ENCODE peak calls at places on chromosomes 1 and 21, in eight cellular contexts. One of them, this sample, is unnamed. For H3K9me2, the result is how much of the 10 kb centered on the place peaks cover.

GRCh38 chr1:182259229-182259872 is 132.2 kb downstream of the GLUL start:
- DNase-seq in hepatocyte: no peak
- DNase-seq in MM.1S: peak
- DNase-seq in GM23338: no peak
- DNase-seq in HCT116: no peak
- DNase-seq in SK-N-SH: no peak
- DNase-seq in OCI-LY7: no peak
- DNase-seq in PC-3: peak
- DNase-seq in this sample: peak

GRCh38 chr1:89971600-89971999 is 23.3 kb upstream of the ZNF326 start:
- DNase-seq in GM23338: no peak
- DNase-seq in hepatocyte: no peak
- DNase-seq in PC-3: peak
- DNase-seq in HCT116: no peak
- DNase-seq in OCI-LY7: no peak
- DNase-seq in SK-N-SH: no peak
- DNase-seq in MM.1S: no peak
- DNase-seq in this sample: no peak

GRCh38 chr1:10529096-10529495 is 54.3 kb downstream of the PEX14 start:
- DNase-seq in OCI-LY7: no peak
- DNase-seq in MM.1S: no peak
- DNase-seq in PC-3: no peak
- DNase-seq in SK-N-SH: no peak
- DNase-seq in GM23338: peak
- DNase-seq in hepatocyte: no peak
- DNase-seq in HCT116: no peak
- DNase-seq in this sample: no peak

GRCh38 chr1:114009393-114009792 is 30.1 kb downstream of the OLFML3 start:
- DNase-seq in OCI-LY7: no peak
- DNase-seq in HCT116: no peak
- DNase-seq in SK-N-SH: no peak
- DNase-seq in MM.1S: no peak
- DNase-seq in PC-3: peak
- DNase-seq in GM23338: no peak
- DNase-seq in hepatocyte: no peak
- DNase-seq in this sample: peak

GRCh38 chr1:8025671-8026144 is 401 bp downstream of the ERRFI1 start:
- DNase-seq in MM.1S: no peak
- DNase-seq in OCI-LY7: no peak
- DNase-seq in PC-3: no peak
- DNase-seq in HCT116: no peak
- DNase-seq in SK-N-SH: no peak
- DNase-seq in GM23338: no peak
- DNase-seq in hepatocyte: no peak
- DNase-seq in this sample: peak

GRCh38 chr1:79380078-79380477 is 373.5 kb upstream of the ADGRL4 start:
- DNase-seq in SK-N-SH: no peak
- DNase-seq in HCT116: no peak
- DNase-seq in MM.1S: no peak
- DNase-seq in OCI-LY7: no peak
- DNase-seq in PC-3: no peak
- DNase-seq in GM23338: peak
- DNase-seq in hepatocyte: no peak
- DNase-seq in this sample: no peak

GRCh38 chr1:14519976-14520375 is 78.5 kb upstream of the KAZN start:
- DNase-seq in SK-N-SH: no peak
- DNase-seq in MM.1S: no peak
- DNase-seq in OCI-LY7: no peak
- DNase-seq in HCT116: no peak
- DNase-seq in GM23338: no peak
- DNase-seq in hepatocyte: no peak
- DNase-seq in PC-3: peak
- DNase-seq in this sample: peak

GRCh38 chr21:46021398-46021797 is 39.8 kb downstream of the COL6A1 start:
- DNase-seq in OCI-LY7: no peak
- DNase-seq in hepatocyte: no peak
- DNase-seq in HCT116: no peak
- DNase-seq in MM.1S: no peak
- DNase-seq in SK-N-SH: no peak
- DNase-seq in GM23338: no peak
- DNase-seq in PC-3: no peak
- DNase-seq in this sample: no peak

GRCh38 chr1:171219751-171220385 is 28.4 kb upstream of the FMO1 start:
- DNase-seq in PC-3: peak
- DNase-seq in hepatocyte: no peak
- DNase-seq in MM.1S: no peak
- DNase-seq in SK-N-SH: no peak
- DNase-seq in OCI-LY7: no peak
- DNase-seq in GM23338: peak
- DNase-seq in HCT116: no peak
- DNase-seq in this sample: peak

GRCh38 chr1:47507921-47508894 is 70.4 kb downstream of the FOXD2 start:
- DNase-seq in MM.1S: no peak
- DNase-seq in HCT116: no peak
- DNase-seq in GM23338: peak
- DNase-seq in hepatocyte: peak
- DNase-seq in PC-3: peak
- DNase-seq in OCI-LY7: no peak
- DNase-seq in SK-N-SH: peak
- DNase-seq in this sample: peak

GRCh38 chr1:222054416-222054815 is 312.5 kb upstream of the DUSP10 start:
- DNase-seq in GM23338: no peak
- DNase-seq in PC-3: no peak
- DNase-seq in HCT116: no peak
- DNase-seq in hepatocyte: no peak
- DNase-seq in MM.1S: no peak
- DNase-seq in OCI-LY7: no peak
- DNase-seq in SK-N-SH: no peak
- DNase-seq in this sample: no peak

GRCh38 chr1:215992620-215993019 is 425.5 kb downstream of the KCTD3 start:
- DNase-seq in OCI-LY7: no peak
- DNase-seq in HCT116: no peak
- DNase-seq in SK-N-SH: peak
- DNase-seq in MM.1S: peak
- DNase-seq in hepatocyte: no peak
- DNase-seq in PC-3: peak
- DNase-seq in GM23338: peak
- DNase-seq in this sample: peak

GRCh38 chr1:181119076-181119989 is 30.8 kb downstream of the IER5 start:
- DNase-seq in SK-N-SH: no peak
- DNase-seq in OCI-LY7: no peak
- DNase-seq in MM.1S: no peak
- DNase-seq in PC-3: peak
- DNase-seq in HCT116: peak
- DNase-seq in hepatocyte: peak
- DNase-seq in GM23338: no peak
- DNase-seq in this sample: peak

GRCh38 chr1:114353233-114353632 is 157.8 kb downstream of the TRIM33 start:
- DNase-seq in MM.1S: no peak
- DNase-seq in GM23338: peak
- DNase-seq in SK-N-SH: peak
- DNase-seq in hepatocyte: peak
- DNase-seq in PC-3: peak
- DNase-seq in HCT116: no peak
- DNase-seq in OCI-LY7: peak
- DNase-seq in this sample: peak

GRCh38 chr21:35257413-35257812 is 208.3 kb upstream of the RUNX1 start:
- DNase-seq in SK-N-SH: no peak
- DNase-seq in MM.1S: no peak
- DNase-seq in GM23338: no peak
- DNase-seq in hepatocyte: peak
- DNase-seq in OCI-LY7: no peak
- DNase-seq in HCT116: peak
- DNase-seq in PC-3: peak
- DNase-seq in this sample: peak

GRCh38 chr21:35254752-35255138 is 205.6 kb upstream of the RUNX1 start:
- DNase-seq in MM.1S: no peak
- DNase-seq in GM23338: no peak
- DNase-seq in SK-N-SH: no peak
- DNase-seq in hepatocyte: no peak
- DNase-seq in OCI-LY7: no peak
- DNase-seq in HCT116: no peak
- DNase-seq in PC-3: no peak
- DNase-seq in this sample: peak

GRCh38 chr21:35258521-35258920 is 209.4 kb upstream of the RUNX1 start:
- DNase-seq in MM.1S: no peak
- DNase-seq in HCT116: no peak
- DNase-seq in hepatocyte: no peak
- DNase-seq in GM23338: no peak
- DNase-seq in PC-3: no peak
- DNase-seq in SK-N-SH: no peak
- DNase-seq in OCI-LY7: no peak
- DNase-seq in this sample: no peak

GRCh38 chr21:35254006-35254751 is 205.1 kb upstream of the RUNX1 start:
- DNase-seq in SK-N-SH: no peak
- DNase-seq in GM23338: no peak
- DNase-seq in PC-3: peak
- DNase-seq in MM.1S: no peak
- DNase-seq in HCT116: no peak
- DNase-seq in OCI-LY7: no peak
- DNase-seq in hepatocyte: peak
- DNase-seq in this sample: peak

DNA sequence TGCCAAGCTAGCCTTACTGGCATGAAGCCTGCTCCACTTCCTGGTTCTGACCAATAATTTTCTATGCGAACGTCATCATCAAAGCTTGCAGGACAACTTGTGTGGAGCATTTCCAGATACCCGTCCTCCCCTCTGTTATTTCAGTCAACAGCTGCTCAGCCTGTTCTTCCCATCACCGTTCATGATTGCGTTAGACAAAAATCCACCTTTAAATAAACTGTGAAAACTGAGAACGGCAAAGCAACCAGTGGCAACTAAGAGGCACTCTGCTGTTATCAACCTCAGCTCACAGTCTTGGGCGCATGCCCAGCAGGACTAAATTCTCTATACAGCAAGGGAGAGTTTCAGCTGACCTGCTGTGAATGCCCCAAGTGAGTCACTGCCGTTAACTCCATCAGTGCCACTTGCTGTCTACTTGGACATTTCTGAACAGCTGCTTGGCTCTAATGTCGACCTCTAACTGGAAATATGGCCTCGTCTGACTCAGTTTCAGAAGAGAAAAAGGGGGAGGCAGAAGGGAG is 207.4 kb upstream of the RUNX1 start:
- DNase-seq in PC-3: peak
- DNase-seq in GM23338: no peak
- DNase-seq in hepatocyte: peak
- DNase-seq in SK-N-SH: peak
- DNase-seq in MM.1S: no peak
- DNase-seq in HCT116: peak
- DNase-seq in OCI-LY7: no peak
- DNase-seq in this sample: peak
- H3K9me2 ChIP-seq in PC-3: under half
- H3K9me2 ChIP-seq in GM23338: under half
- H3K9me2 ChIP-seq in hepatocyte: under half
- H3K9me2 ChIP-seq in SK-N-SH: under half
- H3K9me2 ChIP-seq in MM.1S: under half
- H3K9me2 ChIP-seq in HCT116: under half
- H3K9me2 ChIP-seq in OCI-LY7: under half
- H3K9me2 ChIP-seq in this sample: under half

DNA sequence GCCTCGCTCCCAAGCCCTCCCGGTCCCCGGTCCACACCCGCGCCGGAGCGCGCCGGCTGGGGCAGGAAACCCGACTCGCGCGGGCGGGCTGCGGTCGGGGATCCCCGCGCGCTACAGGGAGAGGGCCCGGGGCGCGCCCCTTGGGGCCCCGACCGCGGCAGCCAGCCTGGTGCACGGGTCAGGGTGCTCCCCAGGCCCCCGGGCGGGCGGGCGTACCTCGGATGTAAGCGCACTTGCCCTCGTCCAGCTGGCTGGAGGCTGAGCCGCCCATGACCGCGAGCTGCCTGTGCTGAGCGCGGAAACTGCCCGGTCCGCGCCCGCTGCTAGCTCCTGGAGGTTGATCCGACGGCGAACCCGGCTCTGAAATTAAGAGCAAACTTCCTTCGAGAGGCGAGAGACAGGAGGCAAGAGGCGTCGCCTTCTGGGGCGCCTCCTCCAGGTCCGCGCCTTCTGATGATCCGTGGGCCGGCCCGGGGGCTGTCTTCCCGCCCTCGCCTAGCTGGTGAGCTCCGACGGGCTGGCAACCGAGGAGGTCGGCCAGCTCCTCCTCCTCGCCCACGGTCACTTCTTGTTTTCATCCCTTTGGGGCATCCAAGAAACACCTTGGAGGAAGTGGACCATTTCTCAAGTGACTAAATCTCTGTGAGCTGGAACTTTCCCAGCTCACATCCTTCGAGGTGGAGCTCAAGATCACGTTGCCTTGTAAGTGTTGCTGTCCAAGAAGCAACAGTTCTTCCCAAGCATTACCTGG is at the start of gene NIBAN1:
- DNase-seq in PC-3: peak
- DNase-seq in hepatocyte: peak
- DNase-seq in MM.1S: peak
- DNase-seq in SK-N-SH: peak
- DNase-seq in OCI-LY7: no peak
- DNase-seq in GM23338: peak
- DNase-seq in HCT116: peak
- DNase-seq in this sample: peak
- TF ChIP-seq EZH2phosphoT487 in PC-3: no peak
- TF ChIP-seq EZH2phosphoT487 in hepatocyte: no peak
- TF ChIP-seq EZH2phosphoT487 in MM.1S: no peak
- TF ChIP-seq EZH2phosphoT487 in SK-N-SH: no peak
- TF ChIP-seq EZH2phosphoT487 in OCI-LY7: no peak
- TF ChIP-seq EZH2phosphoT487 in GM23338: no peak
- TF ChIP-seq EZH2phosphoT487 in HCT116: no peak
- TF ChIP-seq EZH2phosphoT487 in this sample: no peak

DNA sequence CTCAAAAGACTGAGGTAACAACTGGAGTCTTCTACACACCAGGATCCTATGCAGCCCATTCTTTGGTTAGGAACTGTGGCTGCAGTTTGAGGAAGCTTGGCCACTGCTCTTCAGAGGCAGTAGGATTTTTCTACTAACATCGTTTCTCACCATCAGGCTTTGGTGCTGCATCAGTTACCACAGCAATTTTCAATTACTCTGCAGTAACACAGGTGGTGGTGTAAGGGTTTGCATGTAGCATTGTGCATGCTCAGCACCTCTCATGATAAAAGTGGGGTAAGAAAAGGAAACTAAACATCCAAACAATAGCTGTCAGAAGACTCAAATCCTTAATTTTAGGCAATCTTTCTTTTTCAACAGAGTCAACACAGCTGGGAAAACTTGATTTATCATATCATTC is 481.4 kb downstream of the PTBP2 start:
- DNase-seq in hepatocyte: no peak
- DNase-seq in MM.1S: peak
- DNase-seq in PC-3: no peak
- DNase-seq in GM23338: no peak
- DNase-seq in HCT116: no peak
- DNase-seq in OCI-LY7: no peak
- DNase-seq in SK-N-SH: no peak
- DNase-seq in this sample: no peak
- H2AFZ ChIP-seq in hepatocyte: no peak
- H2AFZ ChIP-seq in MM.1S: no peak
- H2AFZ ChIP-seq in PC-3: no peak
- H2AFZ ChIP-seq in GM23338: peak
- H2AFZ ChIP-seq in HCT116: no peak
- H2AFZ ChIP-seq in OCI-LY7: no peak
- H2AFZ ChIP-seq in SK-N-SH: no peak
- H2AFZ ChIP-seq in this sample: no peak

DNA sequence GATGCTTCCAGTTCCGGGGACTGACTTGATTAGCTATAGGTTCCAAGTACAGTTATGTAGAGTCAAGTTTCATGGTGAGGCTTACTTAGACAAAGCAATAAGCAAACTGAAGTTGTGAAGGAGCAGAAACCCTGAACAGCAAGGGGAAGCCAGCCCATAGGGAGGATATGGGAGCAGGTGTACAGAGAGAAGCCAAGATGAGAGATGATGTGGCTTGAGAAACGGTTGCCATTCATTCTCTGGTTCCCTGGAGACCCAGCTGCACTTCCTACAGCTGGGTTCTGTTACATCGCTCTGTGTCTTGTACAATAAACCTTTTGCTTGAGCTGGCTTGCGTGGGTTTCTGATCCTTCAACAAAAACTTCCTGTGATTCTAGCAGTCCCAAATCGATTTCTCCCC is 67.1 kb downstream of the URB2 start:
- DNase-seq in PC-3: no peak
- DNase-seq in GM23338: no peak
- DNase-seq in MM.1S: no peak
- DNase-seq in HCT116: no peak
- DNase-seq in SK-N-SH: no peak
- DNase-seq in hepatocyte: no peak
- DNase-seq in OCI-LY7: peak
- DNase-seq in this sample: peak
- H3K9me2 ChIP-seq in PC-3: under half
- H3K9me2 ChIP-seq in GM23338: under half
- H3K9me2 ChIP-seq in MM.1S: under half
- H3K9me2 ChIP-seq in HCT116: under half
- H3K9me2 ChIP-seq in SK-N-SH: under half
- H3K9me2 ChIP-seq in hepatocyte: under half
- H3K9me2 ChIP-seq in OCI-LY7: under half
- H3K9me2 ChIP-seq in this sample: under half

This sample was measured in GM23248.